ENCODE peak calls at places on chromosome 13, in five cellular contexts. T is CD8-positive, alpha-beta memory T cell; O is SK-N-SH; M is fibroblast of the aortic adventitia; W is hepatocyte. L is an unnamed sample.

GRCh38 chr13:60590775-60591174 is 193.8 kb downstream of the TDRD3 start:
- DNase-seq in O (no peak), W (no peak), M (no peak), T (no peak), L (no peak)

GRCh38 chr13:100707818-100708740 is 33.5 kb upstream of the TMTC4 start:
- DNase-seq in W (no peak), O (no peak), M (peak; percentile 45), T (no peak), L (no peak)

GRCh38 chr13:52892925-52893324 is 44.5 kb upstream of the PCDH8 start:
- DNase-seq in O (no peak), T (no peak), W (no peak), M (no peak), L (no peak)

GRCh38 chr13:36606060-36606459 is 67.8 kb upstream of the SERTM1 start:
- DNase-seq in T (no peak), W (no peak), M (no peak), O (no peak), L (no peak)

GRCh38 chr13:37134411-37135041 is 29.1 kb upstream of the CSNK1A1L start:
- DNase-seq in W (peak; percentile 28), M (peak; percentile 95), O (no peak), T (no peak), L (no peak)

GRCh38 chr13:95481051-95481775 is 71.3 kb upstream of the CLDN10 start:
- DNase-seq in M (peak; percentile 54), T (no peak), O (no peak), W (no peak), L (no peak)

GRCh38 chr13:27120811-27121210 is 50.8 kb downstream of the USP12 start:
- DNase-seq in O (no peak), T (no peak), M (peak; percentile 28), W (no peak), L (no peak)

GRCh38 chr13:75771818-75772217 is 135.7 kb downstream of the LMO7 start:
- DNase-seq in W (no peak), O (no peak), T (no peak), M (peak; percentile 85), L (no peak)

GRCh38 chr13:89923731-89924130 is 1423.8 kb upstream of the MIR17HG start:
- DNase-seq in M (no peak), T (no peak), O (no peak), W (no peak), L (no peak)

GRCh38 chr13:71877280-71877653 is 10.3 kb upstream of the DACH1 start:
- DNase-seq in W (peak; percentile 7), M (no peak), T (no peak), O (no peak), L (no peak)

GRCh38 chr13:50576156-50576555 is 267.3 kb downstream of the DLEU7 start:
- DNase-seq in M (no peak), O (no peak), W (no peak), T (no peak), L (no peak)

GRCh38 chr13:110116072-110116487 is 190.9 kb downstream of the COL4A1 start:
- DNase-seq in O (peak; percentile 65), W (peak; percentile 86), M (peak; percentile 60), T (no peak), L (peak; percentile 46)

GRCh38 chr13:114112826-114113322 is 19.5 kb downstream of the RASA3 start:
- DNase-seq in M (no peak), O (no peak), W (no peak), T (peak; percentile 34), L (no peak)

GRCh38 chr13:70835349-70835748 is 727.1 kb upstream of the KLHL1 start:
- DNase-seq in M (no peak), T (no peak), O (peak; percentile 14), W (no peak), L (no peak)

GRCh38 chr13:60427285-60427684 is 30.3 kb downstream of the TDRD3 start:
- DNase-seq in W (no peak), T (no peak), O (no peak), M (no peak), L (no peak)

GRCh38 chr13:63010072-63010658 is 1594.5 kb upstream of the PCDH20 start:
- DNase-seq in M (no peak), O (no peak), W (no peak), T (no peak), L (no peak)

GRCh38 chr13:59771272-59771671 is 392.5 kb downstream of the DIAPH3 start:
- DNase-seq in M (peak; percentile 66), T (no peak), W (peak; percentile 12), O (peak; percentile 43), L (no peak)